ENCODE peak calls at places on chromosomes 3 and 15, in nine cellular contexts. X, L, I, V, D, C, U, G and A are unnamed samples.
A peak's percentile ranks its signal among the peaks of the same experiment; 100 is the strongest.

GRCh38 chr3:35970793-35971192 is 331.5 kb downstream of the ARPP21 start:
- DNase-seq in X (no peak), L (no peak), I (no peak), V (no peak), D (no peak), C (no peak), U (no peak), G (no peak), A (no peak)

GRCh38 chr3:57852896-57853295 is 96.8 kb downstream of the SLMAP start:
- DNase-seq in X (no peak), L (no peak), I (no peak), V (no peak), D (no peak), C (no peak), U (no peak), G (no peak), A (no peak)

GRCh38 chr15:34914316-34914715 is 55.2 kb downstream of the AQR start:
- DNase-seq in X (no peak), L (no peak), I (no peak), V (no peak), D (no peak), C (no peak), U (no peak), G (no peak), A (no peak)

GRCh38 chr15:66024998-66025397 is 155.7 kb downstream of the RAB11A start:
- DNase-seq in X (peak; percentile 23), L (no peak), I (no peak), V (no peak), D (no peak), C (no peak), U (no peak), G (no peak), A (no peak)

GRCh38 chr15:101324513-101325177 is 29.6 kb upstream of the SNRPA1 start:
- DNase-seq in X (no peak), L (no peak), I (no peak), V (peak; percentile 32), D (no peak), C (no peak), U (no peak), G (no peak), A (no peak)

GRCh38 chr3:147799601-147800000 is 390.4 kb downstream of the ZIC1 start:
- DNase-seq in X (peak; percentile 33), L (no peak), I (no peak), V (no peak), D (no peak), C (no peak), U (no peak), G (no peak), A (no peak)

GRCh38 chr15:25849431-25849921 is 13.7 kb downstream of the ATP10A start:
- DNase-seq in X (no peak), L (no peak), I (no peak), V (peak; percentile 73), D (no peak), C (no peak), U (peak; percentile 62), G (no peak), A (no peak)

GRCh38 chr3:43094381-43094780 is 11.5 kb downstream of the POMGNT2 start:
- DNase-seq in X (no peak), L (no peak), I (no peak), V (no peak), D (no peak), C (no peak), U (no peak), G (no peak), A (no peak)

GRCh38 chr3:124272611-124273151 is 280.8 kb upstream of the ROPN1 start:
- DNase-seq in X (no peak), L (no peak), I (no peak), V (no peak), D (no peak), C (no peak), U (no peak), G (no peak), A (peak; percentile 63)

GRCh38 chr15:56972426-56972825 is 54.0 kb downstream of the TCF12 start:
- DNase-seq in X (no peak), L (no peak), I (no peak), V (no peak), D (no peak), C (no peak), U (no peak), G (no peak), A (no peak)

GRCh38 chr3:99954914-99955644 is 137.4 kb downstream of the CMSS1 start:
- DNase-seq in X (no peak), L (no peak), I (no peak), V (no peak), D (no peak), C (no peak), U (no peak), G (no peak), A (no peak)